ENCODE peak calls at places on chromosomes 11 and 22, in four cellular contexts. One of them, this sample, is unnamed.

GRCh38 chr11:16815047-16815767 is 76.8 kb downstream of the C11orf58 start:
- DNase-seq in bronchial epithelial cell: peak; percentile 22
- DNase-seq in astrocyte of the spinal cord: peak; percentile 50
- DNase-seq in GM13976: no peak
- DNase-seq in this sample: no peak

GRCh38 chr11:69880803-69881445 is 61.7 kb upstream of the FGF3 start:
- DNase-seq in bronchial epithelial cell: no peak
- DNase-seq in astrocyte of the spinal cord: no peak
- DNase-seq in GM13976: no peak
- DNase-seq in this sample: no peak

GRCh38 chr11:35413568-35413967 is 5.8 kb downstream of the SLC1A2 start:
- DNase-seq in bronchial epithelial cell: no peak
- DNase-seq in astrocyte of the spinal cord: no peak
- DNase-seq in GM13976: no peak
- DNase-seq in this sample: no peak

GRCh38 chr11:15146271-15147003 is 31.7 kb downstream of the INSC start:
- DNase-seq in bronchial epithelial cell: peak; percentile 52
- DNase-seq in astrocyte of the spinal cord: peak; percentile 15
- DNase-seq in GM13976: no peak
- DNase-seq in this sample: no peak

GRCh38 chr22:49893025-49893424 is 25.2 kb downstream of the ALG12 start:
- DNase-seq in bronchial epithelial cell: no peak
- DNase-seq in astrocyte of the spinal cord: no peak
- DNase-seq in GM13976: no peak
- DNase-seq in this sample: no peak

GRCh38 chr11:2219318-2220017 is 47.9 kb upstream of the TH start:
- DNase-seq in bronchial epithelial cell: no peak
- DNase-seq in astrocyte of the spinal cord: no peak
- DNase-seq in GM13976: no peak
- DNase-seq in this sample: no peak

GRCh38 chr22:48393041-48393370 is 1434.7 kb downstream of the BRD1 start:
- DNase-seq in bronchial epithelial cell: no peak
- DNase-seq in astrocyte of the spinal cord: no peak
- DNase-seq in GM13976: no peak
- DNase-seq in this sample: no peak

GRCh38 chr11:48193876-48194275 is 22.7 kb upstream of the OR4B1 start:
- DNase-seq in bronchial epithelial cell: peak; percentile 70
- DNase-seq in astrocyte of the spinal cord: peak; percentile 23
- DNase-seq in GM13976: no peak
- DNase-seq in this sample: no peak

GRCh38 chr11:2105536-2105935 is 33.7 kb downstream of the IGF2 start:
- DNase-seq in bronchial epithelial cell: no peak
- DNase-seq in astrocyte of the spinal cord: no peak
- DNase-seq in GM13976: no peak
- DNase-seq in this sample: no peak

GRCh38 chr11:88849368-88849767 is 216.4 kb downstream of the GRM5 start:
- DNase-seq in bronchial epithelial cell: peak; percentile 76
- DNase-seq in astrocyte of the spinal cord: peak; percentile 41
- DNase-seq in GM13976: no peak
- DNase-seq in this sample: no peak

GRCh38 chr11:128174465-128175101 is 412.8 kb downstream of the ETS1 start:
- DNase-seq in bronchial epithelial cell: no peak
- DNase-seq in astrocyte of the spinal cord: peak; percentile 60
- DNase-seq in GM13976: no peak
- DNase-seq in this sample: no peak

GRCh38 chr11:65388731-65389130 is 2.3 kb downstream of the FRMD8 start:
- DNase-seq in bronchial epithelial cell: no peak
- DNase-seq in astrocyte of the spinal cord: no peak
- DNase-seq in GM13976: no peak
- DNase-seq in this sample: no peak

GRCh38 chr22:19879248-19879575 is 24.5 kb upstream of the GNB1L start:
- DNase-seq in bronchial epithelial cell: no peak
- DNase-seq in astrocyte of the spinal cord: no peak
- DNase-seq in GM13976: no peak
- DNase-seq in this sample: no peak

GRCh38 chr22:36160499-36160942 is at the start of gene APOL3:
- DNase-seq in bronchial epithelial cell: peak; percentile 28
- DNase-seq in astrocyte of the spinal cord: peak; percentile 68
- DNase-seq in GM13976: peak; percentile 42
- DNase-seq in this sample: peak; percentile 27

GRCh38 chr22:40452730-40453487 is 82.5 kb downstream of the SGSM3 start:
- DNase-seq in bronchial epithelial cell: no peak
- DNase-seq in astrocyte of the spinal cord: no peak
- DNase-seq in GM13976: no peak
- DNase-seq in this sample: no peak

GRCh38 chr11:66996609-66997273 is 21.6 kb downstream of the C11orf86 start:
- DNase-seq in bronchial epithelial cell: no peak
- DNase-seq in astrocyte of the spinal cord: no peak
- DNase-seq in GM13976: no peak
- DNase-seq in this sample: no peak

GRCh38 chr11:76162336-76163288 is 43.7 kb downstream of the WNT11 start:
- DNase-seq in bronchial epithelial cell: no peak
- DNase-seq in astrocyte of the spinal cord: no peak
- DNase-seq in GM13976: no peak
- DNase-seq in this sample: no peak

GRCh38 chr11:2466869-2467694 is 22.3 kb downstream of the KCNQ1 start:
- DNase-seq in bronchial epithelial cell: no peak
- DNase-seq in astrocyte of the spinal cord: no peak
- DNase-seq in GM13976: peak; percentile 87
- DNase-seq in this sample: no peak

GRCh38 chr11:134363161-134363560 is 31.4 kb downstream of the GLB1L2 start:
- DNase-seq in bronchial epithelial cell: no peak
- DNase-seq in astrocyte of the spinal cord: no peak
- DNase-seq in GM13976: no peak
- DNase-seq in this sample: no peak

GRCh38 chr11:134878785-134879184 is 466.7 kb upstream of the B3GAT1 start:
- DNase-seq in bronchial epithelial cell: no peak
- DNase-seq in astrocyte of the spinal cord: no peak
- DNase-seq in GM13976: no peak
- DNase-seq in this sample: no peak

GRCh38 chr11:15190611-15191010 is 75.9 kb downstream of the INSC start:
- DNase-seq in bronchial epithelial cell: no peak
- DNase-seq in astrocyte of the spinal cord: no peak
- DNase-seq in GM13976: no peak
- DNase-seq in this sample: no peak

GRCh38 chr11:7599209-7599608 is 74.1 kb downstream of the CYB5R2 start:
- DNase-seq in bronchial epithelial cell: no peak
- DNase-seq in astrocyte of the spinal cord: no peak
- DNase-seq in GM13976: no peak
- DNase-seq in this sample: no peak

GRCh38 chr11:36187618-36188017 is 101.6 kb downstream of the COMMD9 start:
- DNase-seq in bronchial epithelial cell: no peak
- DNase-seq in astrocyte of the spinal cord: no peak
- DNase-seq in GM13976: no peak
- DNase-seq in this sample: no peak

GRCh38 chr11:35288817-35289541 is 130.4 kb downstream of the SLC1A2 start:
- DNase-seq in bronchial epithelial cell: no peak
- DNase-seq in astrocyte of the spinal cord: peak; percentile 86
- DNase-seq in GM13976: no peak
- DNase-seq in this sample: peak; percentile 25

GRCh38 chr11:6156628-6157367 is 13.3 kb downstream of the OR52B2 start:
- DNase-seq in bronchial epithelial cell: no peak
- DNase-seq in astrocyte of the spinal cord: no peak
- DNase-seq in GM13976: no peak
- DNase-seq in this sample: no peak

GRCh38 chr11:70796601-70797000 is 398.3 kb downstream of the CTTN start:
- DNase-seq in bronchial epithelial cell: peak; percentile 3
- DNase-seq in astrocyte of the spinal cord: no peak
- DNase-seq in GM13976: no peak
- DNase-seq in this sample: no peak

GRCh38 chr11:102560555-102561011 is 30.0 kb upstream of the MMP7 start:
- DNase-seq in bronchial epithelial cell: peak; percentile 41
- DNase-seq in astrocyte of the spinal cord: peak; percentile 88
- DNase-seq in GM13976: peak; percentile 47
- DNase-seq in this sample: peak; percentile 69

GRCh38 chr11:87290304-87290922 is 252.7 kb downstream of the TMEM135 start:
- DNase-seq in bronchial epithelial cell: peak; percentile 58
- DNase-seq in astrocyte of the spinal cord: peak; percentile 67
- DNase-seq in GM13976: peak; percentile 49
- DNase-seq in this sample: peak; percentile 70

GRCh38 chr11:29293825-29294224 is 723.0 kb downstream of the KCNA4 start:
- DNase-seq in bronchial epithelial cell: peak; percentile 91
- DNase-seq in astrocyte of the spinal cord: peak; percentile 82
- DNase-seq in GM13976: peak; percentile 20
- DNase-seq in this sample: peak; percentile 55

GRCh38 chr11:32829680-32830412 is at the start of gene PRRG4:
- DNase-seq in bronchial epithelial cell: peak; percentile 76
- DNase-seq in astrocyte of the spinal cord: peak; percentile 13
- DNase-seq in GM13976: peak; percentile 84
- DNase-seq in this sample: peak; percentile 77

GRCh38 chr11:119832536-119832935 is 103.5 kb upstream of the NECTIN1 start:
- DNase-seq in bronchial epithelial cell: peak; percentile 27
- DNase-seq in astrocyte of the spinal cord: no peak
- DNase-seq in GM13976: no peak
- DNase-seq in this sample: no peak

GRCh38 chr11:128824199-128825049 is 42.7 kb downstream of the KCNJ1 start:
- DNase-seq in bronchial epithelial cell: no peak
- DNase-seq in astrocyte of the spinal cord: peak; percentile 15
- DNase-seq in GM13976: no peak
- DNase-seq in this sample: no peak

GRCh38 chr11:32200448-32200847 is 109.6 kb downstream of the RCN1 start:
- DNase-seq in bronchial epithelial cell: no peak
- DNase-seq in astrocyte of the spinal cord: no peak
- DNase-seq in GM13976: no peak
- DNase-seq in this sample: no peak

GRCh38 chr11:112583246-112583893 is 322.7 kb upstream of the PLET1 start:
- DNase-seq in bronchial epithelial cell: no peak
- DNase-seq in astrocyte of the spinal cord: no peak
- DNase-seq in GM13976: peak; percentile 48
- DNase-seq in this sample: no peak

GRCh38 chr11:69447786-69448185 is 33.7 kb upstream of the LINC01488 start:
- DNase-seq in bronchial epithelial cell: peak; percentile 47
- DNase-seq in astrocyte of the spinal cord: no peak
- DNase-seq in GM13976: no peak
- DNase-seq in this sample: peak; percentile 27

GRCh38 chr11:15141381-15141780 is 26.7 kb downstream of the INSC start:
- DNase-seq in bronchial epithelial cell: no peak
- DNase-seq in astrocyte of the spinal cord: no peak
- DNase-seq in GM13976: no peak
- DNase-seq in this sample: no peak

GRCh38 chr11:124454552-124454951 is 9.1 kb upstream of the OR8B8 start:
- DNase-seq in bronchial epithelial cell: no peak
- DNase-seq in astrocyte of the spinal cord: no peak
- DNase-seq in GM13976: no peak
- DNase-seq in this sample: no peak
- TF ChIP-seq CTCF in bronchial epithelial cell: no peak
- TF ChIP-seq CTCF in astrocyte of the spinal cord: no peak
- TF ChIP-seq CTCF in GM13976: no peak
- TF ChIP-seq CTCF in this sample: no peak

GRCh38 chr11:78840623-78841022 is 266.0 kb upstream of the NARS2 start:
- DNase-seq in bronchial epithelial cell: peak; percentile 69
- DNase-seq in astrocyte of the spinal cord: no peak
- DNase-seq in GM13976: no peak
- DNase-seq in this sample: peak; percentile 87

GRCh38 chr11:78835646-78836045 is 261.0 kb upstream of the NARS2 start:
- DNase-seq in bronchial epithelial cell: no peak
- DNase-seq in astrocyte of the spinal cord: no peak
- DNase-seq in GM13976: no peak
- DNase-seq in this sample: no peak

GRCh38 chr11:78841451-78842060 is 266.9 kb upstream of the NARS2 start:
- DNase-seq in bronchial epithelial cell: peak; percentile 72
- DNase-seq in astrocyte of the spinal cord: no peak
- DNase-seq in GM13976: no peak
- DNase-seq in this sample: peak; percentile 92

GRCh38 chr11:78840190-78840589 is 265.5 kb upstream of the NARS2 start:
- DNase-seq in bronchial epithelial cell: no peak
- DNase-seq in astrocyte of the spinal cord: peak; percentile 54
- DNase-seq in GM13976: no peak
- DNase-seq in this sample: no peak

DNA sequence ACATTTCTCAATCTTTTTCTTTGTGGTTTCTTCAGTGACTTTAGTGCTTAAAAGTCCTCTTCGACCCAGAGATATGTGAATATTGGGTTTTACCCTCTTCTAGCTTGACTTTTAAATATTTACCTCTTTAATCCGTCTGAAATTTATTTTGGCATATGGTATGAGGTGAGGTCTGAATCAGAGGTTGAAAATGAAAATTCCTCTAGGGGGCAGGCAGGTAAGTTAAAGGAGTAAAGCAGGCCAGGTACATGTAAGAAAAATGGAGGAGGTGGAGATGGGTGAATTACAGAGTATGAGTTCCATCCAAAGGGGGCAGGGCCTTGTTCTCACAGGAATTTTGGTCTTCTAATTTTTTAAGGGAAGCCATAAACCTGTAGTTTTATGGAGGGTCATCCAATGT is 263.8 kb upstream of the NARS2 start:
- DNase-seq in bronchial epithelial cell: peak; percentile 39
- DNase-seq in astrocyte of the spinal cord: no peak
- DNase-seq in GM13976: no peak
- DNase-seq in this sample: peak; percentile 43
- TF ChIP-seq CTCF in bronchial epithelial cell: peak; percentile 14
- TF ChIP-seq CTCF in astrocyte of the spinal cord: no peak
- TF ChIP-seq CTCF in GM13976: no peak
- TF ChIP-seq CTCF in this sample: no peak

GRCh38 chr11:126628450-126628789 is 272.9 kb downstream of the ST3GAL4 start:
- DNase-seq in bronchial epithelial cell: no peak
- DNase-seq in astrocyte of the spinal cord: no peak
- DNase-seq in GM13976: no peak
- DNase-seq in this sample: no peak
- TF ChIP-seq CTCF in bronchial epithelial cell: no peak
- TF ChIP-seq CTCF in astrocyte of the spinal cord: no peak
- TF ChIP-seq CTCF in GM13976: no peak
- TF ChIP-seq CTCF in this sample: no peak

GRCh38 chr11:64321026-64321425 is 3.1 kb downstream of the PRDX5 start:
- DNase-seq in bronchial epithelial cell: no peak
- DNase-seq in astrocyte of the spinal cord: no peak
- DNase-seq in GM13976: no peak
- DNase-seq in this sample: no peak

GRCh38 chr11:64324692-64325469 is 7.0 kb downstream of the PRDX5 start:
- DNase-seq in bronchial epithelial cell: peak; percentile 97
- DNase-seq in astrocyte of the spinal cord: no peak
- DNase-seq in GM13976: no peak
- DNase-seq in this sample: peak; percentile 90

GRCh38 chr11:64323373-64323772 is 5.5 kb downstream of the PRDX5 start:
- DNase-seq in bronchial epithelial cell: no peak
- DNase-seq in astrocyte of the spinal cord: no peak
- DNase-seq in GM13976: no peak
- DNase-seq in this sample: no peak

GRCh38 chr11:64321533-64321932 is 3.6 kb downstream of the PRDX5 start:
- DNase-seq in bronchial epithelial cell: peak; percentile 83
- DNase-seq in astrocyte of the spinal cord: peak; percentile 53
- DNase-seq in GM13976: no peak
- DNase-seq in this sample: peak; percentile 88

DNA sequence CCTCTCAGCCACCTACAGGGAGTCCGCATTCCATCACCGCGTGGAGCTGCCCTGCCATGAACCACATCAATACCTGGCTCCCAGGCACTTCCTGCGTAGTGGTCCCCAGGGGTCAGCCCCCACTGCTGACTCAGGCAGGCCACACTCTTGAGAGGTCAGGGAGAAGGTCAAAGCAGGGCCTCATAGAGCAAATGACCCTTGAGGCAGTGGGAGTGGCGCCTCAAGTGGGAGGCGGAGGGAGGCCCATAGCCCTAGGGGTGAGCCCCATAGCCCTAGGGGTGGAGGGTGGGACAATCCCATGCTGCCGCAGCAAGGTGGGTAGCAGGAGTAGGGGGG is 5.0 kb downstream of the PRDX5 start:
- DNase-seq in bronchial epithelial cell: no peak
- DNase-seq in astrocyte of the spinal cord: no peak
- DNase-seq in GM13976: no peak
- DNase-seq in this sample: no peak
- TF ChIP-seq CTCF in bronchial epithelial cell: no peak
- TF ChIP-seq CTCF in astrocyte of the spinal cord: no peak
- TF ChIP-seq CTCF in GM13976: no peak
- TF ChIP-seq CTCF in this sample: no peak

This sample was measured in MCF 10A.